ENCODE peak calls at places on chromosomes 16 and 17, in seven cellular contexts. H, W, Y, B, C, T and R are unnamed samples.

GRCh38 chr17:29590979-29591736 is 1.7 kb upstream of the GIT1 start:
- DNase-seq in H (peak), W (no peak), Y (peak), B (no peak), C (peak), T (no peak), R (no peak)

GRCh38 chr16:54411555-54411954 is 125.0 kb upstream of the IRX3 start:
- DNase-seq in H (no peak), W (no peak), Y (no peak), B (no peak), C (no peak), T (no peak), R (no peak)

GRCh38 chr16:28157768-28158535 is 53.8 kb downstream of the XPO6 start:
- DNase-seq in H (no peak), W (no peak), Y (no peak), B (no peak), C (no peak), T (no peak), R (no peak)

GRCh38 chr16:592518-593306 is 2.8 kb downstream of the RAB40C start:
- DNase-seq in H (no peak), W (no peak), Y (no peak), B (no peak), C (no peak), T (no peak), R (no peak)

GRCh38 chr17:1030684-1031557 is 34.0 kb downstream of the TIMM22 start:
- DNase-seq in H (no peak), W (no peak), Y (no peak), B (no peak), C (no peak), T (no peak), R (no peak)

GRCh38 chr16:30557950-30558788 is at the start of gene ZNF764:
- DNase-seq in H (peak), W (peak), Y (peak), B (peak), C (peak), T (peak), R (peak)

GRCh38 chr16:49473773-49474172 is 100.2 kb downstream of the C16orf78 start:
- DNase-seq in H (no peak), W (no peak), Y (no peak), B (no peak), C (no peak), T (no peak), R (no peak)

GRCh38 chr17:61201211-61201610 is 198.4 kb upstream of the TBX2 start:
- DNase-seq in H (peak), W (peak), Y (no peak), B (no peak), C (peak), T (no peak), R (no peak)

GRCh38 chr17:45342871-45343526 is 26.2 kb upstream of the MAP3K14 start:
- DNase-seq in H (no peak), W (no peak), Y (no peak), B (no peak), C (no peak), T (no peak), R (no peak)

GRCh38 chr17:70137451-70138230 is 31.7 kb upstream of the KCNJ2 start:
- DNase-seq in H (peak), W (peak), Y (peak), B (no peak), C (peak), T (peak), R (peak)

GRCh38 chr17:51890710-51891109 is 267.8 kb downstream of the CA10 start:
- DNase-seq in H (no peak), W (no peak), Y (no peak), B (no peak), C (no peak), T (no peak), R (no peak)

GRCh38 chr16:73020409-73020884 is 27.5 kb downstream of the ZFHX3 start:
- DNase-seq in H (peak), W (peak), Y (no peak), B (no peak), C (peak), T (no peak), R (no peak)

GRCh38 chr17:61143026-61143425 is 256.6 kb upstream of the TBX2 start:
- DNase-seq in H (no peak), W (no peak), Y (no peak), B (no peak), C (no peak), T (no peak), R (no peak)

GRCh38 chr17:38871247-38871991 is 1.6 kb downstream of the LASP1 start:
- DNase-seq in H (no peak), W (no peak), Y (peak), B (peak), C (peak), T (peak), R (peak)

GRCh38 chr17:57033296-57033695 is 51.8 kb upstream of the AKAP1 start:
- DNase-seq in H (no peak), W (no peak), Y (no peak), B (no peak), C (no peak), T (no peak), R (no peak)

GRCh38 chr16:56116577-56116964 is 74.7 kb upstream of the GNAO1 start:
- DNase-seq in H (no peak), W (no peak), Y (no peak), B (no peak), C (no peak), T (no peak), R (no peak)

GRCh38 chr16:10921536-10922327 is 20.5 kb downstream of the DEXI start:
- DNase-seq in H (no peak), W (no peak), Y (no peak), B (no peak), C (no peak), T (no peak), R (no peak)

GRCh38 chr17:27332485-27333409 is 38.8 kb downstream of the WSB1 start:
- DNase-seq in H (peak), W (peak), Y (peak), B (peak), C (peak), T (peak), R (peak)

GRCh38 chr16:4847774-4848587 is 700 bp downstream of the UBN1 start:
- DNase-seq in H (peak), W (no peak), Y (peak), B (peak), C (peak), T (peak), R (peak)

GRCh38 chr16:46748775-46749705 is 896 bp upstream of the MYLK3 start:
- DNase-seq in H (no peak), W (no peak), Y (peak), B (no peak), C (no peak), T (no peak), R (peak)

GRCh38 chr16:22732315-22732840 is 81.6 kb upstream of the HS3ST2 start:
- DNase-seq in H (no peak), W (no peak), Y (no peak), B (no peak), C (no peak), T (no peak), R (no peak)